ENCODE peak calls at places on chromosome 11, in five cellular contexts. One of them, this sample, is unnamed.

GRCh38 chr11:86418929-86419328 is 44.2 kb downstream of the CCDC81 start:
- DNase-seq in H1: no peak
- DNase-seq in neuronal stem cell: no peak
- DNase-seq in mesendoderm: peak; percentile 36
- DNase-seq in IMR-90: peak; percentile 28
- DNase-seq in this sample: no peak

GRCh38 chr11:33741806-33742205 is 5.6 kb upstream of the CD59 start:
- DNase-seq in neuronal stem cell: no peak
- DNase-seq in IMR-90: no peak
- DNase-seq in H1: no peak
- DNase-seq in mesendoderm: no peak
- DNase-seq in this sample: no peak

GRCh38 chr11:79059171-79059570 is 381.7 kb downstream of the TENM4 start:
- DNase-seq in H1: no peak
- DNase-seq in neuronal stem cell: no peak
- DNase-seq in mesendoderm: no peak
- DNase-seq in IMR-90: no peak
- DNase-seq in this sample: no peak

GRCh38 chr11:7677801-7678201 is 4.5 kb upstream of the CYB5R2 start:
- DNase-seq in IMR-90: peak; percentile 5
- DNase-seq in neuronal stem cell: no peak
- DNase-seq in H1: no peak
- DNase-seq in mesendoderm: no peak
- DNase-seq in this sample: peak; percentile 16

GRCh38 chr11:87358461-87358860 is 320.7 kb downstream of the TMEM135 start:
- DNase-seq in H1: no peak
- DNase-seq in neuronal stem cell: no peak
- DNase-seq in mesendoderm: no peak
- DNase-seq in IMR-90: no peak
- DNase-seq in this sample: no peak

GRCh38 chr11:45152740-45153595 is 6.5 kb downstream of the PRDM11 start:
- DNase-seq in IMR-90: no peak
- DNase-seq in mesendoderm: no peak
- DNase-seq in H1: peak; percentile 36
- DNase-seq in neuronal stem cell: no peak
- DNase-seq in this sample: no peak

GRCh38 chr11:110473666-110474065 is 43.9 kb downstream of the FDX1 start:
- DNase-seq in IMR-90: peak; percentile 66
- DNase-seq in H1: no peak
- DNase-seq in mesendoderm: no peak
- DNase-seq in neuronal stem cell: no peak
- DNase-seq in this sample: no peak

GRCh38 chr11:6200975-6201374 is 2.0 kb downstream of the OR52W1 start:
- DNase-seq in H1: no peak
- DNase-seq in neuronal stem cell: no peak
- DNase-seq in IMR-90: no peak
- DNase-seq in mesendoderm: no peak
- DNase-seq in this sample: no peak

GRCh38 chr11:45094958-45095690 is 51.3 kb upstream of the PRDM11 start:
- DNase-seq in IMR-90: no peak
- DNase-seq in mesendoderm: no peak
- DNase-seq in neuronal stem cell: no peak
- DNase-seq in H1: no peak
- DNase-seq in this sample: no peak

GRCh38 chr11:128872094-128872493 is 5.0 kb upstream of the KCNJ1 start:
- DNase-seq in mesendoderm: no peak
- DNase-seq in IMR-90: no peak
- DNase-seq in neuronal stem cell: no peak
- DNase-seq in H1: no peak
- DNase-seq in this sample: no peak

GRCh38 chr11:102007567-102008437 is 39.4 kb upstream of the CFAP300 start:
- DNase-seq in mesendoderm: peak; percentile 62
- DNase-seq in IMR-90: peak; percentile 66
- DNase-seq in H1: no peak
- DNase-seq in neuronal stem cell: peak; percentile 26
- DNase-seq in this sample: peak; percentile 66

GRCh38 chr11:131944709-131945108 is 574.3 kb downstream of the NTM start:
- DNase-seq in mesendoderm: no peak
- DNase-seq in IMR-90: peak; percentile 68
- DNase-seq in neuronal stem cell: no peak
- DNase-seq in H1: no peak
- DNase-seq in this sample: no peak

GRCh38 chr11:45083544-45084087 is 62.8 kb upstream of the PRDM11 start:
- DNase-seq in neuronal stem cell: no peak
- DNase-seq in IMR-90: no peak
- DNase-seq in H1: peak; percentile 78
- DNase-seq in mesendoderm: peak; percentile 84
- DNase-seq in this sample: no peak

GRCh38 chr11:97687106-97687505 is 1297.3 kb downstream of the JRKL start:
- DNase-seq in IMR-90: no peak
- DNase-seq in H1: no peak
- DNase-seq in neuronal stem cell: no peak
- DNase-seq in mesendoderm: peak; percentile 26
- DNase-seq in this sample: no peak

GRCh38 chr11:47272706-47273105 is 2.8 kb downstream of the MADD start:
- DNase-seq in neuronal stem cell: no peak
- DNase-seq in IMR-90: peak; percentile 30
- DNase-seq in mesendoderm: no peak
- DNase-seq in H1: no peak
- DNase-seq in this sample: peak; percentile 50

GRCh38 chr11:34601609-34602008 is 19.3 kb upstream of the EHF start:
- DNase-seq in IMR-90: no peak
- DNase-seq in neuronal stem cell: no peak
- DNase-seq in H1: no peak
- DNase-seq in mesendoderm: no peak
- DNase-seq in this sample: no peak

GRCh38 chr11:19597194-19597593 is 115.4 kb upstream of the NAV2 start:
- DNase-seq in neuronal stem cell: no peak
- DNase-seq in H1: no peak
- DNase-seq in IMR-90: peak; percentile 85
- DNase-seq in mesendoderm: no peak
- DNase-seq in this sample: peak; percentile 53

GRCh38 chr11:111514216-111515031 is at the start of gene HOATZ:
- DNase-seq in H1: peak; percentile 82
- DNase-seq in IMR-90: no peak
- DNase-seq in neuronal stem cell: peak; percentile 68
- DNase-seq in mesendoderm: peak; percentile 91
- DNase-seq in this sample: peak; percentile 51

GRCh38 chr11:67502328-67502979 is 2.7 kb downstream of the PITPNM1 start:
- DNase-seq in H1: no peak
- DNase-seq in mesendoderm: no peak
- DNase-seq in IMR-90: no peak
- DNase-seq in neuronal stem cell: no peak
- DNase-seq in this sample: no peak

GRCh38 chr11:85685820-85686459 is at the start of gene CCDC89:
- DNase-seq in mesendoderm: peak; percentile 61
- DNase-seq in H1: no peak
- DNase-seq in IMR-90: peak; percentile 99
- DNase-seq in neuronal stem cell: no peak
- DNase-seq in this sample: peak; percentile 62

GRCh38 chr11:69888671-69889076 is 69.5 kb upstream of the FGF3 start:
- DNase-seq in mesendoderm: peak; percentile 85
- DNase-seq in neuronal stem cell: peak; percentile 83
- DNase-seq in IMR-90: peak; percentile 38
- DNase-seq in H1: peak; percentile 96
- DNase-seq in this sample: peak; percentile 62

GRCh38 chr11:60971520-60971919 is at the start of gene CD6:
- DNase-seq in IMR-90: no peak
- DNase-seq in H1: no peak
- DNase-seq in neuronal stem cell: no peak
- DNase-seq in mesendoderm: no peak
- DNase-seq in this sample: no peak

GRCh38 chr11:73206751-73207280 is 11.3 kb upstream of the P2RY2 start:
- DNase-seq in IMR-90: no peak
- DNase-seq in H1: no peak
- DNase-seq in mesendoderm: no peak
- DNase-seq in neuronal stem cell: no peak
- DNase-seq in this sample: peak; percentile 9

GRCh38 chr11:25566298-25567200 is 765.4 kb upstream of the ANO3 start:
- DNase-seq in H1: no peak
- DNase-seq in IMR-90: no peak
- DNase-seq in neuronal stem cell: no peak
- DNase-seq in mesendoderm: no peak
- DNase-seq in this sample: peak; percentile 3

GRCh38 chr11:35563413-35564245 is 38.2 kb upstream of the PAMR1 start:
- DNase-seq in IMR-90: peak; percentile 37
- DNase-seq in mesendoderm: no peak
- DNase-seq in neuronal stem cell: no peak
- DNase-seq in H1: no peak
- DNase-seq in this sample: no peak

GRCh38 chr11:35906681-35907080 is 37.2 kb upstream of the LDLRAD3 start:
- DNase-seq in H1: no peak
- DNase-seq in mesendoderm: no peak
- DNase-seq in neuronal stem cell: no peak
- DNase-seq in IMR-90: no peak
- DNase-seq in this sample: no peak

GRCh38 chr11:62150887-62151736 is 27.3 kb downstream of the INCENP start:
- DNase-seq in mesendoderm: no peak
- DNase-seq in IMR-90: no peak
- DNase-seq in H1: no peak
- DNase-seq in neuronal stem cell: no peak
- DNase-seq in this sample: no peak

DNA sequence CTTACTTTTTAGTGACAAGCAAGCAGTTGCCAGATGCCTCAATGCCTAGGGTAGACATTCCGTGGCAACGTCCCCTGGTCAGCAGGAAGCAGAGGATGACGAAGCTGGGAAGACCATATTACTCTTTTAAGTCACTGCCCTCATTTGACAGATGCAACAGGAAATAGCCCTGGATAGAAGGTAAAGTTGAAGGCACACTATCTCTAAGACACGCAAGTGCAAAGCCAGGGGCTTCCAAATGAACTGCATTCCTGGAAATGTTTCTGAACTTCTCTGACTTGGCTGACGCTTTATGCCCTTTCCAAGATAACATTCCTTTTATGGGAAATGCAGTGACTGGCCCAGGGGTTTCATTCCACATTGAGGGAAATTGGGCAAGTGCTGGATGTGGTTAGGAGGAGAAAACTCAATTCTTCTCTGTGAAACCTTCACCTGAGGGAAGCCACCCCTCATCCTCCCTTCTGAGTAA is 14.7 kb downstream of the PCSK7 start:
- DNase-seq in neuronal stem cell: no peak
- DNase-seq in IMR-90: peak; percentile 88
- DNase-seq in H1: no peak
- DNase-seq in mesendoderm: peak; percentile 40
- DNase-seq in this sample: peak; percentile 54
- H3K4me3 ChIP-seq in neuronal stem cell: no peak overlapping the region
- H3K4me3 ChIP-seq in IMR-90: no peak overlapping the region
- H3K4me3 ChIP-seq in H1: no peak overlapping the region
- H3K4me3 ChIP-seq in mesendoderm: no peak overlapping the region
- H3K4me3 ChIP-seq in this sample: no peak overlapping the region

GRCh38 chr11:75820636-75821035 is 5.6 kb downstream of the UVRAG start:
- DNase-seq in mesendoderm: no peak
- DNase-seq in IMR-90: peak; percentile 62
- DNase-seq in H1: no peak
- DNase-seq in neuronal stem cell: no peak
- DNase-seq in this sample: peak; percentile 62
- H3K4ac ChIP-seq in mesendoderm: no peak overlapping the region
- H3K4ac ChIP-seq in IMR-90: no peak overlapping the region
- H3K4ac ChIP-seq in H1: no peak overlapping the region
- H3K4ac ChIP-seq in neuronal stem cell: no peak overlapping the region
- H3K4ac ChIP-seq in this sample: no peak overlapping the region

GRCh38 chr11:118051136-118051610 is 25.7 kb upstream of the TMPRSS4 start:
- DNase-seq in H1: no peak
- DNase-seq in IMR-90: no peak
- DNase-seq in neuronal stem cell: no peak
- DNase-seq in mesendoderm: no peak
- DNase-seq in this sample: no peak
- H2BK15ac ChIP-seq in H1: no peak overlapping the region
- H2BK15ac ChIP-seq in IMR-90: no peak overlapping the region
- H2BK15ac ChIP-seq in neuronal stem cell: no peak overlapping the region
- H2BK15ac ChIP-seq in mesendoderm: no peak overlapping the region
- H2BK15ac ChIP-seq in this sample: no peak overlapping the region

DNA sequence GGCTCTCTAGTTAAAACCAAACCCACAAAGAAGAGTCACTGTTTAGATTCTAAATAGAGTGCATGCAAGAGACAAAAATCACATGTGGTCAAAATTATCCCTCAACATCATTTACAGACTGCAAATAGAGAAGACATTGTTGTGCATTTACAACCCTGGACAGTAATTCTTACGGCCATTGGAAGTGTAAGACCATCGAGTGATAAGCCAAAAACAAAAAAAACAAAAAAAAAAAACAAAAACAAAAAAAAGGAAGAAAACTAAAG is 93.4 kb downstream of the RASSF10 start:
- DNase-seq in IMR-90: no peak
- DNase-seq in neuronal stem cell: no peak
- DNase-seq in mesendoderm: no peak
- DNase-seq in H1: no peak
- DNase-seq in this sample: no peak
- H3K4me3 ChIP-seq in IMR-90: no peak overlapping the region
- H3K4me3 ChIP-seq in neuronal stem cell: no peak overlapping the region
- H3K4me3 ChIP-seq in mesendoderm: no peak overlapping the region
- H3K4me3 ChIP-seq in H1: no peak overlapping the region
- H3K4me3 ChIP-seq in this sample: no peak overlapping the region

DNA sequence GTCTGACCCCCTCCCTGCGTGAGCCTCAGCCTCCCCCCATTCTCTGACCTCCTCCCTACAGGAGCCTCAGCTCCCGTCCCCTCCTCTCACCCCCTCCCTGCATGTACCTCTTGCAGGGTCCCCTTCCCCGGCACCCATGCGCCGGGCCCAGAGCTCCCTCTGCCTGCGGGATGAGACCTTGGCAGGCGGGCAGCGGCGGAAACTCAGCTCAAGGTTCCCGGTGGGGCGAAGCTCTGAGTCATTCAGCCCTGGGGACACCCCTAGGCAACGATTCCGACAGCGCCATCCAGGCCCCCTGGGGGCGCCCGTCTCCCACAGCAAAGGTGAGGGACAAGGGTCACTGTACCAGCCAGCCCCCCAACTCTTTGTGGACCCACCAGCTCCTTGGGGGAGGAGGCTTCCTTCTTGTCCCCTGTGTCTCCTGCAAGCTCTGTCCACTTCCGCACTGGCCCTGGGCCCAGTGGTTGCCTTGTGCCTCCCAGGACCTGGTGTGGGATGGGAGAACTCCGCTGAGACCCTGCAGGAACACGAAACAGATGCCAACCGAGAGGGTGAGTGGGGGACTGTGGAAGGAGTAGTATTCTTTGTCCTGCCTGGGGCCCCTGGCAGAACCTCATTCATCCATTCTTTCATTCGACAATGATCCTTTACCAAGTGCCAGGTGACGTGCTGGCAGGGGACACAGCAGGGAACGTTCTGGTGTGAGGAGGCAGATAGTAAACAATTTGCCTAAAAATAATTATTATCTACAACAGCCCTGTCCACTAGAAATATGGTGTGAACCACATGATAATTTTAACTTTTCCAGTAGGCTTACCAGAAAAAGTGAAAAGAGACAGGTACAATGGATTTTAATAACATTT is 3.7 kb upstream of the RPS6KA4 start:
- DNase-seq in mesendoderm: peak; percentile 92
- DNase-seq in IMR-90: peak; percentile 77
- DNase-seq in neuronal stem cell: no peak
- DNase-seq in H1: peak; percentile 85
- DNase-seq in this sample: peak; percentile 88
- H3K4ac ChIP-seq in mesendoderm: no peak overlapping the region
- H3K4ac ChIP-seq in IMR-90: peak overlapping the region; percentile 93
- H3K4ac ChIP-seq in neuronal stem cell: peak overlapping the region; percentile 89
- H3K4ac ChIP-seq in H1: no peak overlapping the region
- H3K4ac ChIP-seq in this sample: peak overlapping the region; percentile 93